ENCODE peak calls at places on chromosomes 3 and 15, in four cellular contexts. P is HepG2, F is K562, V is H1. R is an unnamed sample.
A peak's percentile ranks its signal among the peaks of the same experiment; 100 is the strongest.

GRCh38 chr3:170761103-170761502 is 108.9 kb downstream of the RPL22L1 start:
- DNase-seq in P (no peak), V (no peak), F (no peak), R (no peak)

GRCh38 chr15:29693225-29693624 is 129.0 kb downstream of the TJP1 start:
- DNase-seq in V (no peak), F (no peak), P (no peak), R (no peak)

GRCh38 chr3:143957447-143957846 is 14.2 kb upstream of the DIPK2A start:
- DNase-seq in P (no peak), V (no peak), F (no peak), R (no peak)

GRCh38 chr3:100789582-100789981 is 80.3 kb downstream of the TFG start:
- DNase-seq in V (no peak), F (no peak), P (no peak), R (no peak)

GRCh38 chr3:187085021-187085666 is 54.2 kb downstream of the RPL39L start:
- DNase-seq in V (no peak), P (no peak), F (no peak), R (no peak)

GRCh38 chr15:31158858-31159569 is 57.5 kb upstream of the TRPM1 start:
- DNase-seq in F (no peak), V (no peak), P (no peak), R (no peak)

GRCh38 chr3:111751961-111752360 is 107.1 kb upstream of the PHLDB2 start:
- DNase-seq in V (no peak), P (no peak), F (no peak), R (no peak)

GRCh38 chr3:50330330-50330729 is 2.3 kb upstream of the TUSC2 start:
- DNase-seq in P (no peak), V (no peak), F (no peak), R (no peak)

GRCh38 chr3:12879191-12879815 is 37.9 kb upstream of the RPL32 start:
- DNase-seq in F (no peak), P (no peak), V (no peak), R (no peak)

GRCh38 chr3:120101624-120102023 is 7.4 kb upstream of the GSK3B start:
- DNase-seq in V (no peak), F (no peak), P (no peak), R (no peak)

GRCh38 chr15:42591238-42591936 is 16.0 kb downstream of the STARD9 start:
- DNase-seq in F (peak; percentile 41), V (no peak), P (peak; percentile 84), R (peak; percentile 29)

GRCh38 chr15:40590635-40591105 is 3.4 kb upstream of the KNL1 start:
- DNase-seq in V (no peak), P (no peak), F (no peak), R (no peak)

GRCh38 chr3:164748626-164749025 is 329.7 kb downstream of the SI start:
- DNase-seq in P (no peak), V (no peak), F (no peak), R (no peak)

GRCh38 chr3:32203854-32204253 is 34.6 kb upstream of the CMTM8 start:
- DNase-seq in P (no peak), V (no peak), F (no peak), R (no peak)

GRCh38 chr15:60720493-60721231 is 241.7 kb upstream of the ICE2 start:
- DNase-seq in P (no peak), F (no peak), V (no peak), R (no peak)

GRCh38 chr15:100340721-100341661 is 784 bp downstream of the ADAMTS17 start:
- DNase-seq in P (no peak), F (no peak), V (no peak), R (no peak)

GRCh38 chr3:193788189-193788946 is 195.4 kb downstream of the OPA1 start:
- DNase-seq in P (peak; percentile 64), V (no peak), F (peak; percentile 83), R (peak; percentile 63)

GRCh38 chr15:74025436-74025835 is 30.9 kb downstream of the PML start:
- DNase-seq in V (no peak), F (no peak), P (no peak), R (no peak)

GRCh38 chr3:193711964-193712598 is 119.1 kb downstream of the OPA1 start:
- DNase-seq in P (peak; percentile 99), F (no peak), V (no peak), R (no peak)

GRCh38 chr15:83733206-83733605 is 79.3 kb downstream of the ADAMTSL3 start:
- DNase-seq in V (no peak), F (no peak), P (no peak), R (peak; percentile 31)

GRCh38 chr3:86986666-86987420 is 4.1 kb downstream of the VGLL3 start:
- DNase-seq in P (no peak), V (no peak), F (no peak), R (no peak)

GRCh38 chr3:157160652-157161480 is 919 bp upstream of the CCNL1 start:
- DNase-seq in P (peak; percentile 80), V (no peak), F (no peak), R (peak; percentile 59)

GRCh38 chr15:85125056-85125661 is 143.5 kb downstream of the PDE8A start:
- DNase-seq in F (no peak), P (no peak), V (no peak), R (no peak)

GRCh38 chr15:78429477-78429876 is 8.5 kb upstream of the IREB2 start:
- DNase-seq in V (no peak), F (no peak), P (peak; percentile 47), R (no peak)

GRCh38 chr15:68734352-68734751 is 86.3 kb downstream of the ANP32A start:
- DNase-seq in V (no peak), P (no peak), F (no peak), R (no peak)
- TF ChIP-seq PHF8 in V (no peak), P (no peak), F (no peak), R (no peak)

GRCh38 chr3:51375571-51375970 is 9.5 kb upstream of the MANF start:
- DNase-seq in P (no peak), V (no peak), F (no peak), R (no peak)

GRCh38 chr3:51374456-51374855 is 10.6 kb upstream of the MANF start:
- DNase-seq in P (no peak), F (no peak), V (no peak), R (no peak)

GRCh38 chr3:51373658-51374421 is 11.3 kb upstream of the MANF start:
- DNase-seq in F (no peak), V (no peak), P (no peak), R (no peak)

GRCh38 chr3:51375136-51375535 is 10.0 kb upstream of the MANF start:
- DNase-seq in F (no peak), P (no peak), V (no peak), R (no peak)

DNA sequence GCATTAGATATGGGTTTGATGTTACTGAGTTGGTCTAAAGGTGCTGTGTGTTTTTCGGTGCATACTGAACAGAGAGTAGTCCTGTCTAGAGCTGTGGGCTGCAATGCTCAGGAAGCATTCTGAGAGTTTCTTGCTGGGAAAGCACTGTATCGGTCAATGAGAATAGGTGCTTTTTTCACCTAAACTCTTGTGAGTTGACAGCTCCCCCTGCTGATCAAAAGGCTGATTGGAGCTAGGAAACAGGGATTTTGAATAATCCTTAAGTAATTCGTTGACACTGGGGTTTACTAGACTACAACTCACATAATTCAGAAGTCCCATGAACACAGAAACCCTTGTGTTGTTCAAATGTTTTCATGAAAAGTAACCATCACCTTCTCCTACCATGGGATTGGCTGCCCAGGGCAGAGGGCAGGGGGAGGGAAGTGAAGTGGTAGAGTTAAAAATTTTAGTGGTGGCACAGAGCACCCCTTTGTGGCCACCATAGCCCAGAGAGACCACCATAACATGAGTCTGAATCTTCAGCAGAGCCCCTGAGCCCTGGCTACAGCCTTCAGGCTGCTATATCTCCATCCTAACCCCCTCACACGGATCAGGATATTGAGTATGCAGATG is 13.0 kb upstream of the MANF start:
- DNase-seq in F (peak; percentile 27), V (no peak), P (peak; percentile 55), R (peak; percentile 68)
- TF ChIP-seq JUN in F (no peak), V (no peak), P (no peak), R (no peak)

GRCh38 chr15:37995461-37996347 is 61.3 kb downstream of the TMCO5A start:
- DNase-seq in P (peak; percentile 18), F (no peak), V (no peak), R (peak; percentile 65)
- TF ChIP-seq PHF8 in P (no peak), F (no peak), V (no peak), R (no peak)

GRCh38 chr15:65286069-65286703 is 497 bp downstream of the PARP16 start:
- DNase-seq in F (no peak), V (no peak), P (peak; percentile 34), R (peak; percentile 58)
- TF ChIP-seq JUN in F (peak; percentile 34), V (no peak), P (no peak), R (no peak)

GRCh38 chr15:37166402-37166801 is 66.1 kb upstream of the MEIS2 start:
- DNase-seq in P (no peak), V (no peak), F (no peak), R (no peak)
- TF ChIP-seq PHF8 in P (no peak), V (no peak), F (no peak), R (no peak)

DNA sequence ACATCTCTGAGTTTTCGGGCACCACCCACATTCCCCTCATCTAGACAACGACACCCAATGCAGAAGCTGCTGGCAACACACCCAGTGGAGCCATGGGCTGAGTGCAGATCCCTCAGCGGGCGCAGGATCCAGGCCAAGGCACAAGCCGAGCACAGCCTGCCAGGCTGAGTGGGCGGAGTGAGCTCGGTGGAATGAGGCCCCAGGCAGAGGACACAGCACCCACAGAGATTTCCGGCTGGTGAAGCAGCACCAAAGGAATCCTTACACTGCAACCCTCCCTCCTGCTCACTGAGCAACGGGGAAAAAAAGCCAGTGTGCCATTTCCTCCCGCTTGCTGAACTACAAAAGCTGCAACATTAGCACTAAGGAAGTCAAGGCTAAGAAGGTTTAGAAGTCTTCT is 34.2 kb downstream of the ZMAT3 start:
- DNase-seq in P (no peak), V (no peak), F (no peak), R (no peak)
- TF ChIP-seq JUN in P (no peak), V (no peak), F (no peak), R (no peak)

DNA sequence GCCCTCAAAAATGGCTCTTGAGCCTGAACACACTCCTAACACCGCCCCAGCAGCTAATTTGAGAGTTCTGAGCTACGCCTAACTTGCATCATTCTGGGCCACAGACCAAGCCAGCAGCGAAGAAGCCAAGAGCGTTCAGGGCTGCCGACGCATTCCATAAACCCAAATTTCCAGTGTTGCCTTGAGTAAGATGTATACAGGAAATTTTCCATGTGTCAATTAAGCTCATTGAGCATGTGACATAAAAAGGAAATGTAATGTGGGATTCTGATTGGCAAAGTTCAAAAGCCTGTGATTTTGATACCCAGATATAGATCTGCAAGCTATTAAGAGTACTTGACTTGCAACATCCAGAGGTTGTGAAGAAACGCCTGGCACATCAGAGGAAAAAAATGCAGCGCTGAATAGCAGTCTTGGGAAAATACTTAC is 148.6 kb upstream of the NR2F2 start:
- DNase-seq in P (no peak), V (no peak), F (no peak), R (no peak)
- TF ChIP-seq PHF8 in P (no peak), V (no peak), F (no peak), R (no peak)

R was measured in A549.